ENCODE peak calls at places on chromosomes 13 and 19, in ten cellular contexts. P is right cardiac atrium; Y is tibial nerve; G is CD8-positive, alpha-beta T cell; F is SK-N-SH; T is pancreas; V is neuronal stem cell; S is SJSA1; B is H9; M is PC-3. L is an unnamed sample. For H3K27me3, the result is how much of the 10 kb centered on the place peaks cover.

GRCh38 chr13:96141032-96141431 is 51.1 kb downstream of the HS6ST3 start:
- DNase-seq in F (no peak), S (no peak), M (peak), G (no peak), V (no peak), T (no peak), P (no peak), Y (no peak), B (no peak), L (no peak)

GRCh38 chr13:46015374-46015773 is 37.2 kb downstream of the ZC3H13 start:
- DNase-seq in V (no peak), B (no peak), F (no peak), T (no peak), S (no peak), Y (no peak), G (no peak), M (no peak), P (no peak), L (no peak)

GRCh38 chr19:604355-604754 is 14.7 kb downstream of the HCN2 start:
- DNase-seq in M (no peak), F (peak), T (no peak), S (no peak), V (no peak), Y (no peak), P (no peak), B (peak), G (no peak), L (no peak)

GRCh38 chr19:5186293-5187050 is 154.1 kb downstream of the PTPRS start:
- DNase-seq in Y (no peak), M (no peak), F (no peak), B (no peak), S (no peak), V (no peak), T (no peak), G (no peak), P (no peak), L (no peak)

GRCh38 chr19:7391218-7391670 is 42.5 kb downstream of the ARHGEF18 start:
- DNase-seq in Y (no peak), V (no peak), F (no peak), T (no peak), P (no peak), S (peak), B (no peak), M (peak), G (no peak), L (no peak)

GRCh38 chr13:70960841-70961443 is 852.7 kb upstream of the KLHL1 start:
- DNase-seq in T (no peak), P (no peak), B (no peak), S (no peak), G (no peak), M (peak), F (peak), V (peak), Y (no peak), L (no peak)

GRCh38 chr19:46602392-46603194 is 1.5 kb downstream of the CALM3 start:
- DNase-seq in S (no peak), V (no peak), T (no peak), F (peak), G (no peak), Y (no peak), B (no peak), M (no peak), P (peak), L (peak)

GRCh38 chr19:46631481-46631880 is 4.5 kb downstream of the GNG8 start:
- DNase-seq in F (no peak), B (no peak), T (no peak), G (no peak), P (no peak), V (no peak), S (no peak), M (no peak), Y (peak), L (no peak)

GRCh38 chr19:42512743-42513304 is 15.5 kb downstream of the CEACAM1 start:
- DNase-seq in G (no peak), S (no peak), M (no peak), V (no peak), B (peak), F (no peak), T (no peak), Y (no peak), P (no peak), L (no peak)

GRCh38 chr19:33098023-33098652 is 17.2 kb downstream of the GPATCH1 start:
- DNase-seq in T (no peak), V (no peak), P (peak), M (peak), F (no peak), G (no peak), S (no peak), B (no peak), Y (no peak), L (peak)

GRCh38 chr13:59452189-59452588 is 711.5 kb downstream of the DIAPH3 start:
- DNase-seq in B (no peak), T (no peak), M (no peak), Y (no peak), V (no peak), F (no peak), P (no peak), S (no peak), G (no peak), L (no peak)

GRCh38 chr13:113458218-113459065 is 5.2 kb upstream of the ADPRHL1 start:
- DNase-seq in V (no peak), F (peak), T (peak), M (no peak), B (peak), G (no peak), S (no peak), Y (no peak), P (peak), L (no peak)

GRCh38 chr19:57302020-57302465 is 18.2 kb upstream of the ZNF543 start:
- DNase-seq in V (no peak), M (peak), S (peak), F (no peak), G (no peak), T (no peak), Y (no peak), P (no peak), B (no peak), L (peak)

GRCh38 chr13:100210966-100211710 is 122.2 kb downstream of the PCCA start:
- DNase-seq in P (no peak), S (peak), M (no peak), G (no peak), T (no peak), B (no peak), V (no peak), Y (no peak), F (no peak), L (no peak)

GRCh38 chr13:99417151-99417820 is 84.0 kb upstream of the TM9SF2 start:
- DNase-seq in P (no peak), F (no peak), B (peak), S (no peak), V (no peak), Y (no peak), T (peak), G (no peak), M (no peak), L (no peak)

GRCh38 chr19:53577968-53578367 is 40.0 kb downstream of the ZNF331 start:
- DNase-seq in F (no peak), B (no peak), T (peak), V (no peak), M (no peak), G (no peak), P (no peak), S (no peak), Y (no peak), L (no peak)

GRCh38 chr19:2180881-2181617 is 17.3 kb downstream of the DOT1L start:
- DNase-seq in T (no peak), P (no peak), S (no peak), V (no peak), F (no peak), B (peak), Y (no peak), G (no peak), M (no peak), L (no peak)

GRCh38 chr13:89199138-89199537 is 1528.0 kb downstream of the SLITRK5 start:
- DNase-seq in B (no peak), M (peak), P (no peak), Y (no peak), G (no peak), S (no peak), T (no peak), V (no peak), F (no peak), L (no peak)

GRCh38 chr13:67374391-67374790 is 144.3 kb upstream of the PCDH9 start:
- DNase-seq in M (no peak), F (no peak), P (no peak), Y (no peak), T (no peak), V (no peak), B (no peak), S (no peak), G (no peak), L (no peak)
- H3K27me3 ChIP-seq in M (under half), F (under half), P (under half), Y (under half), T (under half), V (under half), B (under half), S (under half), G (under half), L (under half)

GRCh38 chr19:37361994-37362393 is 8.9 kb upstream of the ZNF527 start:
- DNase-seq in V (no peak), G (no peak), T (no peak), P (no peak), M (no peak), F (no peak), S (no peak), B (no peak), Y (no peak), L (no peak)

DNA sequence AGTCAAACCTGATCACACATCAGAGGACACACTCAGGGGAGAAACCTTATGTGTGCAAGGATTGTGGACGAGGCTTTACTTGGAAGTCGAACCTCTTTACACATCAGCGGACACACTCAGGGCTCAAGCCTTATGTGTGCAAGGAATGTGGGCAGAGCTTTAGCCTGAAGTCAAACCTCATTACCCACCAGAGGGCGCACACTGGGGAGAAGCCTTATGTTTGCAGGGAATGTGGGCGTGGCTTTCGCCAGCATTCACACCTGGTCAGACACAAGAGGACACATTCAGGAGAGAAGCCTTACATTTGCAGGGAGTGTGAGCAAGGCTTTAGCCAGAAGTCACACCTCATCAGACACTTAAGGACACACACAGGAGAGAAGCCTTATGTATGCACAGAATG is 8.2 kb upstream of the ZNF527 start:
- DNase-seq in G (no peak), M (no peak), T (no peak), Y (no peak), F (peak), S (no peak), P (no peak), V (no peak), B (peak), L (no peak)
- H3K27ac ChIP-seq in G (no peak), M (no peak), T (no peak), Y (no peak), F (no peak), S (no peak), P (no peak), V (no peak), B (no peak), L (no peak)

GRCh38 chr13:111316161-111316730 is 4.2 kb upstream of the TEX29 start:
- DNase-seq in V (no peak), P (no peak), F (no peak), S (peak), Y (no peak), M (no peak), B (no peak), T (no peak), G (no peak), L (no peak)
- H3K27me3 ChIP-seq in V (under half), P (under half), F (under half), S (under half), Y (under half), M (under half), B (under half), T (under half), G (under half), L (under half)

GRCh38 chr19:39928357-39928725 is 6.1 kb downstream of the FCGBP start:
- DNase-seq in S (no peak), P (no peak), G (no peak), T (no peak), V (no peak), F (no peak), Y (no peak), M (no peak), B (no peak), L (no peak)
- H3K27ac ChIP-seq in S (no peak), P (no peak), G (no peak), T (no peak), V (no peak), F (no peak), Y (no peak), M (no peak), B (no peak), L (no peak)

GRCh38 chr13:21672811-21673591 is 2.1 kb downstream of the FGF9 start:
- DNase-seq in S (no peak), P (no peak), F (no peak), T (no peak), V (peak), Y (no peak), M (no peak), B (no peak), G (no peak), L (no peak)

GRCh38 chr13:21671793-21672680 is 1.2 kb downstream of the FGF9 start:
- DNase-seq in S (no peak), Y (no peak), F (peak), V (peak), G (no peak), T (no peak), B (no peak), M (no peak), P (peak), L (no peak)

GRCh38 chr13:21670883-21671792 is at the start of gene FGF9:
- DNase-seq in S (peak), G (peak), V (peak), M (peak), T (peak), F (peak), B (peak), P (peak), Y (no peak), L (peak)

GRCh38 chr13:21668665-21669599 is 1.9 kb upstream of the FGF9 start:
- DNase-seq in V (peak), F (peak), Y (no peak), M (no peak), T (no peak), G (no peak), B (peak), P (peak), S (peak), L (no peak)

DNA sequence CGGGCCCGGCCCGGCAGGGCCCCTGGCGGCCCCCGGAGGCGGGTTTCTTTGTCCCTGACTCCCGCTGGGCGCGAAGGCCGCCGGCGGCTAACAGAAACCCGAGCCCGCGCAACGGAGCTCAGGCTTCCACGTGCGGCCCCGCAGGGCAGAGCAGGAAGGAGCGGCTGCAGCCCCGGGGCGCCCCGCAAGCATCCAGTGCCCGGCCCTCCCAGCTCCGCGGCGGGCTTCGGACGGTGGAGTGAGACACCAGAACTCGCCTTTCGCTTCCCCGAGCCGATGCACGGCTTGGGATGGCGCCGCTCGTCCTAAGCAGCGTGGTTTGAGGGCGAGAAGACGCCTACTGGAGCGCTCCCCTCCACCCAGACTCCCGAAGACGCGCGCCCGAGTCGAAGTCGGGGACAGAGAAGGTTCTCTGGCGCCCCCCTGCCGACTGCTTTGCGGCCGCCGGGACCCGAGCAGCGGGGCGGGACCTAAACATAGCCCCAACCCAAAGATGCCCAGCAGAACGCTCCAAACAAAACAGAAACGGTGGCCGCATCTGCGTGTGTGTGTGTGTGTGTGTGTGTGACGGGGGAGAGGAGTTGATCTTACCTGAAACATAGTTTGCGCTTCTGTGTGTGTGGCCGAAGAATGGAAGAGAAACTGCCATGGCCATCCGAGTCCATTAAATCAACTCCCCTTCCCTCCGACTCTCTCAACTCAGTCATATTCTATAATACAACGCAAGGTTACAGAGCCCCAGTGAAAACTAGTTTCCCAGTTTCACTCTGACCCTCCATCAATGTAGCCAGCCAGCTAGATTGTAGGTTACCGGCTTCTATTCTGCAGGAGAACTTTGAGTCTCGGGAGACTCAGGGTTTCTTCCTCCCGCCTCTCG is 629 bp upstream of the FGF9 start:
- DNase-seq in G (peak), M (no peak), T (peak), Y (no peak), B (peak), V (peak), S (peak), P (peak), F (peak), L (peak)
- H3K27me3 ChIP-seq in G (under half), M (half or more), T (under half), Y (under half), B (half or more), V (under half), S (under half), P (under half), F (half or more), L (under half)

GRCh38 chr19:35013820-35014754 is 14.0 kb downstream of the GRAMD1A start:
- DNase-seq in T (no peak), G (peak), F (peak), V (no peak), B (no peak), P (peak), S (peak), Y (no peak), M (no peak), L (no peak)

GRCh38 chr19:35018379-35018778 is 11.9 kb upstream of the SCN1B start:
- DNase-seq in F (no peak), B (no peak), G (no peak), Y (no peak), M (no peak), T (no peak), S (no peak), V (no peak), P (no peak), L (no peak)

GRCh38 chr19:35019144-35019543 is 11.1 kb upstream of the SCN1B start:
- DNase-seq in P (no peak), B (no peak), M (no peak), Y (no peak), S (no peak), G (no peak), T (no peak), V (no peak), F (no peak), L (no peak)

GRCh38 chr19:35015576-35016351 is 14.5 kb upstream of the SCN1B start:
- DNase-seq in P (peak), S (no peak), T (no peak), G (no peak), V (no peak), F (peak), Y (peak), M (no peak), B (no peak), L (peak)

DNA sequence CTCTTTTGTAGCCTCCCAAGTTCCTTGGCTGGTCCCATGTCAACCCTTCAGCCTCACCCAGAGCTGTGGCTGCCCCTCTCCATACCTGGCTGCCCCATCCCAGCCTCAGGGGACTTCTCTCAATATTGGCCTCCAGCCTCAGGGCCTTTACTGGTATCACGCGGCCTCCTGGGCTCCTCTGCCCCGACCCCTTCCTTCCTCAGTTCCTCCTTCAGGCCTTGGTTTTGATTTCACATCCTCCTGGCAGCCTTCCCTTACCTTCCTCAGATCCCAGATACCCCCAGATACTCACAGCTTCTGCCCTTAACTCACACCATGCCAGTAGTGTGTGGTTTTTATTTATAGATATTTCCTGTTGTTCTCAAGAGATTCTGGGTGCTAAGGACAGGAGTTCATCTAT is 12.8 kb upstream of the SCN1B start:
- DNase-seq in T (no peak), P (no peak), G (no peak), S (no peak), Y (no peak), F (no peak), V (no peak), M (no peak), B (no peak), L (no peak)
- H3K27ac ChIP-seq in T (no peak), P (no peak), G (no peak), S (no peak), Y (no peak), F (no peak), V (no peak), M (no peak), B (no peak), L (no peak)

GRCh38 chr13:78743972-78744371 is 85.0 kb upstream of the OBI1 start:
- DNase-seq in T (no peak), V (no peak), Y (no peak), P (no peak), F (no peak), G (no peak), S (no peak), B (no peak), M (no peak), L (no peak)
- H3K27me3 ChIP-seq in T (under half), V (under half), Y (under half), P (under half), F (under half), G (under half), S (under half), B (under half), M (under half), L (under half)

DNA sequence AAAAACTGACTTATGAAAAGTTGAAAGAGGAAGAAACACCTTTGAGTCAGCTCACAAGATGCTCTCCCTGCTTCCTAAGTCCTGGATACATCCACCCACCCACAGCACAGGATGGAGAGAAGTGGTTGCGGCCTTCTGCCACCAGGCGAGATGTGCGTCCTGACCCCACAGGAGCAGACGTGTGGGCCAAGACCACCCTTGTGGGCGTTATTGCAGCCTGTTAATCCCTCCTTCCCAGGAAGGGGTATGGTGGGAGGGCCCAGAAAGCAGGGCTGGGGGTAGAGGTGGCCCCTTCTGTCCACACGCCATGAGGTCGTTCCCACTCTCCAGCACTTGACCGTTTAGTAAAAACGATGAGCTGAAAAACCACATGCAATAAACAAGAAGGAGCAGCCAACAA is 2.3 kb upstream of the AKAP8L start:
- DNase-seq in B (no peak), Y (no peak), V (no peak), P (peak), T (no peak), M (no peak), S (no peak), G (no peak), F (no peak), L (no peak)
- H3K27ac ChIP-seq in B (no peak), Y (no peak), V (no peak), P (no peak), T (no peak), M (no peak), S (no peak), G (no peak), F (no peak), L (no peak)

DNA sequence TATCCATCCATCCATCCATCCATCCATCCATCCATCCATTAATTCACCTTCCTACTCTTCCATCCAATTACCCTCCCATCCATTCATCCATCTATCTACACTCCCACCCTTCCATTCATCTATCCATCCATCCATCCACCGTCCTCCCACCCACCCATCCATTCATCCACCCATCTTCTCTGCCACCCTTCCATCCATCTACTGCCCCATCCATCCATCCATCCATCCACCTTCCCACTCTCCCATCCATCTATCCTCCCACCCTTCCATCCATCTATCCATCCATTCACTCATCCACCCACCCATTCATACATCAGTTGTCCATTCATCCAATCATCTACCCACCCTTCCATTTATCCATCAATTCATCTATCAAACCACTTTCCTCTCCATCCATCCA is 54.3 kb downstream of the NWD1 start:
- DNase-seq in P (no peak), B (no peak), V (no peak), Y (no peak), G (no peak), F (no peak), M (no peak), S (no peak), T (no peak), L (no peak)
- H3K27me3 ChIP-seq in P (under half), B (under half), V (under half), Y (under half), G (under half), F (under half), M (under half), S (under half), T (under half), L (under half)

L was measured in aorta.